ENCODE peak calls at places on chromosomes 7 and 10, in four cellular contexts. C is upper lobe of right lung; P is GM13976; V is CD8-positive, alpha-beta memory T cell. L is an unnamed sample.

GRCh38 chr7:47771301-47771989 is 176.8 kb downstream of the PKD1L1 start:
- DNase-seq in C (no peak), P (no peak), V (no peak), L (no peak)

GRCh38 chr7:20064974-20065862 is 152.0 kb downstream of the MACC1 start:
- DNase-seq in C (no peak), P (peak), V (no peak), L (no peak)

GRCh38 chr10:132211246-132211645 is 24.5 kb downstream of the DPYSL4 start:
- DNase-seq in C (no peak), V (no peak), P (no peak), L (no peak)

GRCh38 chr7:835491-836401 is 3.5 kb downstream of the SUN1 start:
- DNase-seq in P (no peak), V (no peak), C (no peak), L (no peak)

GRCh38 chr10:56349611-56350010 is 11.4 kb downstream of the ZWINT start:
- DNase-seq in C (no peak), V (no peak), P (no peak), L (no peak)

GRCh38 chr7:105691692-105692564 is 110.6 kb upstream of the EFCAB10 start:
- DNase-seq in C (peak), V (peak), P (peak), L (peak)

GRCh38 chr7:141045842-141046630 is 27.8 kb upstream of the TMEM178B start:
- DNase-seq in V (no peak), P (no peak), C (no peak), L (no peak)

GRCh38 chr7:3157541-3158287 is 114.0 kb upstream of the CARD11 start:
- DNase-seq in P (no peak), C (no peak), V (no peak), L (no peak)

GRCh38 chr10:89213191-89213808 is 6.2 kb upstream of the CH25H start:
- DNase-seq in V (no peak), C (no peak), P (peak), L (no peak)

GRCh38 chr10:133379152-133379800 is at the start of gene PAOX:
- DNase-seq in C (peak), P (peak), V (peak), L (peak)

GRCh38 chr10:3763035-3763456 is 22.0 kb downstream of the KLF6 start:
- DNase-seq in C (no peak), P (no peak), V (no peak), L (peak)

GRCh38 chr7:130400120-130400572 is 19.9 kb downstream of the CPA1 start:
- DNase-seq in C (no peak), V (no peak), P (no peak), L (no peak)

GRCh38 chr7:28813238-28813962 is 144.7 kb downstream of the TRIL start:
- DNase-seq in C (no peak), V (no peak), P (no peak), L (no peak)

GRCh38 chr7:92621641-92622429 is 31.6 kb upstream of the FAM133B start:
- DNase-seq in C (no peak), V (no peak), P (no peak), L (no peak)

GRCh38 chr7:140390466-140391190 is 7.7 kb downstream of the SLC37A3 start:
- DNase-seq in P (no peak), C (peak), V (no peak), L (no peak)

GRCh38 chr10:80100861-80101695 is 22.6 kb downstream of the TMEM254 start:
- DNase-seq in C (no peak), V (no peak), P (no peak), L (no peak)

GRCh38 chr7:111005445-111005844 is 85.5 kb upstream of the LRRN3 start:
- DNase-seq in V (no peak), P (no peak), C (no peak), L (no peak)

GRCh38 chr10:22002531-22003110 is 909 bp downstream of the DNAJC1 start:
- DNase-seq in V (peak), C (no peak), P (peak), L (peak)

GRCh38 chr10:127433951-127434350 is 115.2 kb upstream of the NPS start:
- DNase-seq in P (no peak), V (no peak), C (no peak), L (no peak)

GRCh38 chr7:7969306-7970112 is 913 bp downstream of the GLCCI1 start:
- DNase-seq in V (peak), P (peak), C (peak), L (peak)

GRCh38 chr7:149715476-149715875 is 57.9 kb downstream of the ZNF467 start:
- DNase-seq in P (no peak), C (peak), V (no peak), L (no peak)

GRCh38 chr10:60521974-60522405 is 132.3 kb upstream of the ANK3 start:
- DNase-seq in C (no peak), V (no peak), P (no peak), L (no peak)

GRCh38 chr10:36489181-36489927 is 636.0 kb upstream of the ANKRD30A start:
- DNase-seq in V (no peak), P (no peak), C (no peak), L (no peak)

GRCh38 chr7:151244156-151244870 is 4.2 kb downstream of the SMARCD3 start:
- DNase-seq in P (peak), C (no peak), V (peak), L (peak)

GRCh38 chr10:58856508-58857240 is 319.8 kb upstream of the PHYHIPL start:
- DNase-seq in C (no peak), V (no peak), P (no peak), L (no peak)

GRCh38 chr7:112263519-112263918 is 57.0 kb downstream of the ZNF277 start:
- DNase-seq in C (no peak), V (no peak), P (no peak), L (no peak)

GRCh38 chr7:29249383-29249750 is 54.8 kb downstream of the CHN2 start:
- DNase-seq in P (no peak), C (no peak), V (no peak), L (no peak)

GRCh38 chr10:63798599-63799498 is 277.6 kb downstream of the REEP3 start:
- DNase-seq in V (no peak), P (no peak), C (no peak), L (peak)

GRCh38 chr10:119811122-119811521 is 61.5 kb downstream of the MCMBP start:
- DNase-seq in V (no peak), C (no peak), P (no peak), L (no peak)

GRCh38 chr7:148834605-148835004 is 49.5 kb downstream of the EZH2 start:
- DNase-seq in C (no peak), V (no peak), P (no peak), L (no peak)

GRCh38 chr7:140062118-140062527 is 628 bp downstream of the PARP12 start:
- DNase-seq in P (peak), V (peak), C (peak), L (peak)

GRCh38 chr7:31458203-31458602 is 55.7 kb upstream of the ITPRID1 start:
- DNase-seq in P (no peak), C (no peak), V (no peak), L (no peak)

GRCh38 chr7:100588438-100588837 is 2.3 kb downstream of the FBXO24 start:
- DNase-seq in C (no peak), P (peak), V (no peak), L (no peak)

GRCh38 chr7:102069913-102070629 is 216.6 kb upstream of the SH2B2 start:
- DNase-seq in P (no peak), V (no peak), C (no peak), L (no peak)

GRCh38 chr10:132434405-132435005 is 37.5 kb downstream of the PWWP2B start:
- DNase-seq in C (peak), P (no peak), V (peak), L (peak)